ENCODE peak calls at places on chromosomes 6 and 20, in five cellular contexts. B is progenitor cell of endocrine pancreas; G is hepatocyte; P is CD4-positive, alpha-beta T cell; V is upper lobe of right lung. E is an unnamed sample.

GRCh38 chr6:85065831-85066230 is 301.4 kb upstream of the TBX18 start:
- DNase-seq in B (no peak), G (no peak), P (no peak), V (no peak), E (no peak)

GRCh38 chr6:140855520-140855919 is 1277.2 kb upstream of the GJE1 start:
- DNase-seq in B (no peak), G (no peak), P (no peak), V (no peak), E (no peak)

GRCh38 chr20:31551581-31552081 is 37.4 kb downstream of the HM13 start:
- DNase-seq in B (no peak), G (no peak), P (no peak), V (no peak), E (no peak)

GRCh38 chr6:7200598-7201443 is 93.1 kb downstream of the RREB1 start:
- DNase-seq in B (no peak), G (peak; percentile 65), P (no peak), V (peak; percentile 84), E (no peak)

GRCh38 chr20:63287697-63288580 is 5.0 kb upstream of the COL20A1 start:
- DNase-seq in B (no peak), G (no peak), P (no peak), V (no peak), E (no peak)

GRCh38 chr6:149961728-149962425 is 1.9 kb upstream of the ULBP1 start:
- DNase-seq in B (no peak), G (no peak), P (no peak), V (no peak), E (no peak)

GRCh38 chr6:131781717-131782116 is 26.1 kb upstream of the ENPP1 start:
- DNase-seq in B (no peak), G (no peak), P (no peak), V (no peak), E (no peak)

GRCh38 chr6:81734081-81734480 is 18.4 kb downstream of the TENT5A start:
- DNase-seq in B (no peak), G (no peak), P (no peak), V (no peak), E (no peak)

GRCh38 chr6:11978169-11978987 is 33.7 kb upstream of the HIVEP1 start:
- DNase-seq in B (no peak), G (no peak), P (no peak), V (no peak), E (no peak)

GRCh38 chr6:43771210-43771857 is 1.3 kb downstream of the VEGFA start:
- DNase-seq in B (peak; percentile 34), G (peak; percentile 86), P (peak; percentile 41), V (peak; percentile 90), E (no peak)

GRCh38 chr6:165895421-165896165 is 232.6 kb upstream of the PDE10A start:
- DNase-seq in B (no peak), G (no peak), P (no peak), V (no peak), E (no peak)

GRCh38 chr6:1538810-1539482 is 70.8 kb upstream of the FOXC1 start:
- DNase-seq in B (no peak), G (no peak), P (no peak), V (no peak), E (no peak)

GRCh38 chr6:157822221-157823000 is 635 bp upstream of the SNX9 start:
- DNase-seq in B (peak; percentile 26), G (no peak), P (peak; percentile 25), V (peak; percentile 68), E (no peak)

GRCh38 chr6:119444642-119445557 is 95.3 kb upstream of the MAN1A1 start:
- DNase-seq in B (no peak), G (no peak), P (no peak), V (no peak), E (no peak)

GRCh38 chr6:106547961-106548453 is 81.3 kb downstream of the RTN4IP1 start:
- DNase-seq in B (no peak), G (peak; percentile 61), P (no peak), V (no peak), E (no peak)

DNA sequence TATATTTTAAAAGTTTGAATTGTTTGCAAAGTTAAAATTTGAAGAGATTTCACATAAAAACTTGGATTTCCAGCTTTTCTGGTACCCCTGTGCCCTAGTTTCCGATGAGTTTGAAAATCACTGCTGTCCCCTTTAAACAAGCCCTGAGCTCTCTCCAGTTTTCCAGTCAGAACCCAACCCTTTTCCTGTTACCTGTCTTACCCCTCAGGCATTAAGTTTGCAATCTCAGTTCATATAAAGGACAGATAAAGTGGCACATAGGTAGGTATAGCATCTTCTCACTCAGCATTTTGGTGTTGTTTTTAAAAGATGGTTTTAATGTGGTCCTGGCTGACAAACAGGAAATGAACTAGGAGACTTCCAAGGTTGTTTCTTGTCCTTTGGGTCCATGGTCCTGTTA is 82.8 kb downstream of the JAG1 start:
- DNase-seq in B (no peak), G (no peak), P (no peak), V (no peak), E (no peak)
- TF ChIP-seq CTCF in B (no peak), G (no peak), P (no peak), V (no peak), E (no peak)

DNA sequence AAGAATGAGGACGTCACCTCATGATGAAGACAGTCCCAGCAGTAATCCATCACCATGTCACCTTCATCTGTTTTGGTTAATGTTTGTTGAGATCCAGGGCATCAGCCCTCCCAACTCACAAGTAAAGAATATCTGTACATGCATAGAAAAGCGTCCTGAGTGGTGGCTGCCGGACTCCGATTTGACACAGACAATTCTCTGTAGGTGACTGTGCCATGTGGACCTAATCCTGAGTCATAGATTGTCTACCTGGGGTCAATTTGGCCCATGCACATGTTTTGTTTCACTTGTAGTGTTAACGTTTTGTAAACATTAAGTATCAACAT is 168.4 kb upstream of the UST start:
- DNase-seq in B (no peak), G (no peak), P (no peak), V (no peak), E (no peak)
- TF ChIP-seq CTCF in B (no peak), G (no peak), P (no peak), V (no peak), E (no peak)

DNA sequence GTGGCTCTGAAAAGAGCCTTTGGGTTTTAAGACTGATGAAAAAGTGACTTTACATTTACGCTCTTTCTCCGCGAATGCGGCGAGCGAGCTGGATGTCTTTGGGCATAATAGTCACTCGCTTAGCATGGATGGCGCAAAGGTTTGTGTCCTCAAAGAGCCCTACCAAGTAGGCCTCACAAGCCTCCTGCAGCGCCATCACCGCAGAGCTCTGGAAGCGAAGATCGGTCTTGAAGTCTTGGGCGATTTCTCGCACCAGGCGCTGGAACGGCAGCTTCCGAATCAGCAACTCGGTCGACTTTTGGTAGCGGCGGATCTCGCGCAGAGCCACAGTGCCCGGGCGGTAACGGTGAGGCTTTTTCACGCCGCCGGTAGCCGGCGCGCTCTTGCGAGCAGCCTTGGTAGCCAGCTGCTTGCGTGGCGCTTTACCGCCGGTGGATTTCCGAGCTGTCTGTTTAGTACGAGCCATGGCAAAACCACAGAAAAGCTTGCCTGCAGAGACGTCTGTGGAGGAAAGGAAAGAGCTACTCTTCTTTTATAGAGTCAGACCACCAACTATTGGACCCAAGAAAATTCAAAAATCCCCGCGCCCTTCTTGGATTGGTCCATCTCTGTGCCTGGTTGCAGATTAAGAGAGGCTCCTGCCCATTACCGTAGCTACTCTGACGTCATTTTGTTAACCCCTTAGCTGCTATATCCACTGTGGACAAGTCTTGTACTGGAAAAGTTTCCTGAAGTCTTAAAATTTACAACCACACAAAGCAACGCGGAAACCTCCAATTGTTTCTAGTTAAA is 55.4 kb upstream of the HFE start:
- DNase-seq in B (peak; percentile 72), G (peak; percentile 94), P (peak; percentile 79), V (peak; percentile 73), E (peak; percentile 81)
- TF ChIP-seq CTCF in B (peak; percentile 25), G (peak; percentile 20), P (peak; percentile 22), V (no peak), E (peak; percentile 42)

GRCh38 chr6:83443516-83443915 is 12.7 kb upstream of the ME1 start:
- DNase-seq in B (no peak), G (no peak), P (no peak), V (no peak), E (no peak)
- TF ChIP-seq CTCF in B (no peak), G (no peak), P (no peak), V (no peak), E (no peak)

GRCh38 chr6:124536792-124537191 is 425.4 kb upstream of the RNF217 start:
- DNase-seq in B (no peak), G (peak; percentile 7), P (no peak), V (no peak), E (no peak)
- TF ChIP-seq CTCF in B (no peak), G (no peak), P (no peak), V (no peak), E (no peak)

DNA sequence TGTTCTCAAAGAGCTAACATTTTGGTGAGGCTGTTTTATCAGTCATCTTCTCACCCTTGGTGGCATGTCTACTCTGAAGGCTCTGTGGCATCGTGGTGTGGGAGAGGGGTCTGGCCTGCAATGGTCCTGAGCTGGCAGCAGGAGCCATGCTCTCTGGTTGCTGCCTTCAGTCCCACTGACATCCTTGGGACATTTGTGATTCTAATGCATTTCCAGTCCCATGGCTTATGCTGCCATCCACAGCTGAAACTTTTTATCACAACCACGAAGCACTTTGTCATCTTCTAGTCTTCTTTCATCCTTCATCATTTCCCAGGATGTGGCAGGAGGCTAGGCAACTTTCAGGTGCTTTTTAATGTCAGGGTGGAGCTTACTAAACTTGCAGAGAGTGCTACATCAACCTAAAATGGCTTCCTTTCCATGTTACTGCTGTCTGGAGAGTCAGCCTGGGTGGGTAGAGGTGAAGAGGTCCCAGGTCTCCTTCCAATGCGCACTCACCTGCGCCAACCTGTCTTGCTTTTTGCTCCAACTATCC is 77.1 kb downstream of the GPR63 start:
- DNase-seq in B (no peak), G (no peak), P (no peak), V (no peak), E (no peak)
- TF ChIP-seq CTCF in B (no peak), G (no peak), P (no peak), V (no peak), E (no peak)

DNA sequence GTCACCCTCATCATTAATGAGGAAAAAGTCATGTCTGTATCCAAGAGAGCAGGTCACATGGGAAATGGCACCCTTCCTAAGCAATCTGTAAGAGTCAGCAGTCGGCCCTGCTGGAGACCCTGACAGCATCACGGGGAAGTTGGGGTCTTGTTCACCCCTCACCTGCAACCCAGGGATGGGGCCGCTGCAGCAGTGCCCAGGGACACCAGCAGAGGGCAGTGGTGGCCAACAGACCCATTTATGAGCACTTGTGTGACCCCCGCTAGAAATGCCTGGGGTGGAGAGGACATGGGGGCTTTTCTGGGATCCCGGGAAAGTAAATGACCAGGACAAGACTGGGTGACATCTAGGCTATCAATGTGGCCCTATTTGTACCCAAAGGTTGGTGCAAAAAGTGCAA is 35.9 kb downstream of the ANKRD60 start:
- DNase-seq in B (no peak), G (no peak), P (no peak), V (no peak), E (no peak)
- TF ChIP-seq CTCF in B (peak; percentile 53), G (peak; percentile 36), P (peak; percentile 66), V (peak; percentile 63), E (peak; percentile 67)

DNA sequence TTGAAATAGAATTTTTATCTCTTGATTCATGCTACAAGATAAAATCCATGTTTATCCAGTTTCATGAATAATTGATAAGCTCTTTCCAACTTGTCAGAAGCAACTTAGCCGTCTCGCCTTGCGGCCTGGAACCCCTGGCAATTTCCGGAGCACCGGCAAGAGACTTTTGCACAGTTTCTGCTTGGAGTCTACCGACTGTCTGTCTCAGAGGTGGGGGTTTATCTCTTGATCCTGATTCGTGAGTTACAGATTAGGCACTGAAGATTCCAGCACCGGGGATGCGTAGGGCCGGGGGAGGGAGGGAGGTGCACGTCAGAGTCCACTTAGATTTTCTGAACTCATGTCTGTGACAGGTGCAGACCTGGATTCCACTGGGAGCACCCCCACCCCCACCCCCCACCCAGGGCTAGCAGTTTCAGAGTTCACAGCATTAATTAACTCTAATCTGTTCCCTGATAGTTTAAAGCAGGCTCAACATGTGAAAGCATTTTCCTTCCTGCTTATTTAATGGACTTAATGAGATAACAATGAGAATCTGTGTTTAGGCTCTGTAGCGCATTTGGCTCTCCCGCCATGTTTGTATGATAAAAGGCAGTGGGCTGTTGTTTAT is 8.0 kb upstream of the APCDD1L start:
- DNase-seq in B (no peak), G (no peak), P (no peak), V (no peak), E (no peak)
- TF ChIP-seq CTCF in B (no peak), G (no peak), P (no peak), V (no peak), E (no peak)

E was measured in AG09309.